ENCODE peak calls at places on chromosomes 13 and 19, in nine cellular contexts. G, M, P, R, J, D, S, L and N are unnamed samples.
A peak's percentile ranks its signal among the peaks of the same experiment; 100 is the strongest.

GRCh38 chr19:7730286-7731217 is 1.4 kb downstream of the CLEC4G start:
- DNase-seq in G (no peak), L (no peak), D (no peak), M (no peak), P (no peak), R (no peak), J (no peak), S (no peak), N (no peak)

GRCh38 chr19:35027851-35028599 is 2.2 kb upstream of the SCN1B start:
- DNase-seq in R (peak; percentile 68), D (no peak), L (no peak), M (no peak), J (no peak), P (no peak), G (no peak), S (no peak), N (no peak)

GRCh38 chr19:7515471-7516226 is at the start of gene ZNF358:
- DNase-seq in J (peak; percentile 23), P (no peak), S (no peak), R (peak; percentile 74), D (peak; percentile 68), L (no peak), G (peak; percentile 95), M (no peak), N (peak; percentile 80)

GRCh38 chr13:67299731-67300130 is 69.6 kb upstream of the PCDH9 start:
- DNase-seq in R (peak; percentile 15), D (no peak), L (no peak), J (no peak), G (no peak), S (no peak), P (no peak), M (no peak), N (no peak)

GRCh38 chr19:42226886-42227285 is 6.8 kb downstream of the ZNF526 start:
- DNase-seq in D (no peak), M (no peak), J (no peak), G (no peak), L (no peak), S (no peak), R (no peak), P (no peak), N (no peak)

GRCh38 chr13:46170268-46170667 is 11.7 kb downstream of the LCP1 start:
- DNase-seq in J (no peak), S (no peak), G (no peak), L (no peak), P (peak; percentile 39), M (no peak), D (no peak), R (no peak), N (no peak)

GRCh38 chr19:45125975-45126493 is 33.1 kb downstream of the PPP1R37 start:
- DNase-seq in G (peak; percentile 46), M (peak; percentile 73), J (peak; percentile 41), P (peak; percentile 50), R (peak; percentile 20), S (peak; percentile 21), L (peak; percentile 58), D (peak; percentile 60), N (peak; percentile 43)

GRCh38 chr13:31001647-31002046 is 69.2 kb downstream of the TEX26 start:
- DNase-seq in L (no peak), M (no peak), P (no peak), J (no peak), S (no peak), D (no peak), G (no peak), R (no peak), N (no peak)

GRCh38 chr19:3968556-3969434 is 2.1 kb downstream of the DAPK3 start:
- DNase-seq in M (peak; percentile 40), D (peak; percentile 90), G (no peak), J (no peak), S (no peak), L (no peak), R (peak; percentile 98), P (no peak), N (peak; percentile 82)

GRCh38 chr13:49812806-49813205 is 20.3 kb upstream of the KPNA3 start:
- DNase-seq in D (no peak), L (no peak), R (no peak), G (no peak), M (no peak), J (no peak), S (no peak), P (no peak), N (no peak)

GRCh38 chr19:28881616-28882015 is 331.3 kb downstream of the UQCRFS1 start:
- DNase-seq in R (no peak), L (no peak), J (no peak), D (no peak), P (no peak), G (no peak), S (no peak), M (peak; percentile 5), N (no peak)

GRCh38 chr19:12913011-12913561 is 6.0 kb downstream of the SYCE2 start:
- DNase-seq in M (no peak), P (no peak), J (no peak), D (no peak), R (peak; percentile 72), S (no peak), L (no peak), G (no peak), N (peak; percentile 96)

GRCh38 chr19:33426621-33427475 is 53.3 kb downstream of the CEBPG start:
- DNase-seq in G (no peak), L (no peak), D (no peak), S (no peak), P (no peak), J (no peak), M (no peak), R (no peak), N (no peak)

GRCh38 chr13:82772802-82773201 is 1109.5 kb downstream of the SLITRK1 start:
- DNase-seq in R (peak; percentile 57), G (no peak), M (no peak), S (no peak), P (no peak), J (no peak), L (no peak), D (no peak), N (no peak)

GRCh38 chr13:40812724-40813445 is 23.5 kb downstream of the SLC25A15 start:
- DNase-seq in M (no peak), S (no peak), J (no peak), L (no peak), P (no peak), R (no peak), D (no peak), G (no peak), N (no peak)

GRCh38 chr13:79271616-79272015 is 134.4 kb downstream of the RBM26 start:
- DNase-seq in S (no peak), R (no peak), L (no peak), P (no peak), M (no peak), J (no peak), G (no peak), D (no peak), N (no peak)

GRCh38 chr19:2774953-2775555 is 8.0 kb downstream of the SGTA start:
- DNase-seq in S (no peak), P (no peak), M (no peak), R (no peak), D (no peak), L (no peak), J (no peak), G (no peak), N (no peak)

GRCh38 chr13:113427562-113428468 is 25.5 kb downstream of the ADPRHL1 start:
- DNase-seq in M (no peak), D (no peak), L (no peak), G (no peak), S (no peak), R (peak; percentile 75), P (no peak), J (no peak), N (no peak)

GRCh38 chr13:32228330-32229041 is 86.7 kb downstream of the ZAR1L start:
- DNase-seq in P (no peak), S (no peak), D (no peak), G (no peak), J (no peak), R (no peak), L (no peak), M (no peak), N (peak; percentile 81)

GRCh38 chr19:16070366-16070990 is 5.8 kb upstream of the TPM4 start:
- DNase-seq in M (no peak), G (peak; percentile 86), S (no peak), D (peak; percentile 88), R (no peak), L (peak; percentile 77), J (peak; percentile 67), P (peak; percentile 94), N (no peak)

GRCh38 chr19:34481861-34482379 is 362 bp downstream of the WTIP start:
- DNase-seq in G (peak; percentile 56), L (no peak), J (no peak), M (no peak), R (no peak), S (no peak), P (no peak), D (no peak), N (no peak)

GRCh38 chr19:17779281-17779930 is 15.5 kb upstream of the B3GNT3 start:
- DNase-seq in P (no peak), R (peak; percentile 36), S (no peak), J (no peak), D (peak; percentile 79), G (no peak), L (no peak), M (peak; percentile 62), N (no peak)

GRCh38 chr19:43725468-43725867 is 9.6 kb downstream of the IRGC start:
- DNase-seq in M (no peak), D (no peak), R (no peak), L (no peak), S (no peak), J (no peak), P (no peak), G (peak; percentile 66), N (no peak)

GRCh38 chr19:54448037-54448773 is 794 bp upstream of the LENG8 start:
- DNase-seq in M (peak; percentile 51), L (no peak), R (peak; percentile 52), S (peak; percentile 33), G (no peak), D (peak; percentile 63), J (no peak), P (no peak), N (no peak)

GRCh38 chr13:27922974-27923612 is 3.3 kb downstream of the PDX1 start:
- DNase-seq in R (no peak), M (no peak), G (no peak), J (no peak), D (no peak), S (no peak), L (no peak), P (no peak), N (no peak)

GRCh38 chr13:104473936-104474335 is 1407.7 kb upstream of the SLC10A2 start:
- DNase-seq in L (no peak), J (no peak), S (no peak), M (no peak), R (no peak), P (no peak), G (no peak), D (no peak), N (no peak)

GRCh38 chr13:92991687-92992086 is 234.9 kb upstream of the GPC6 start:
- DNase-seq in J (no peak), R (peak; percentile 35), G (no peak), M (no peak), P (no peak), D (no peak), S (no peak), L (no peak), N (no peak)

GRCh38 chr13:37534181-37534580 is 64.4 kb downstream of the POSTN start:
- DNase-seq in D (no peak), S (no peak), M (no peak), G (no peak), L (no peak), J (no peak), P (no peak), R (peak; percentile 24), N (no peak)

GRCh38 chr19:15144046-15144646 is 36.9 kb downstream of the SYDE1 start:
- DNase-seq in G (no peak), R (no peak), L (no peak), J (no peak), D (no peak), P (no peak), S (no peak), M (no peak), N (no peak)

GRCh38 chr13:84574851-84575250 is 692.6 kb upstream of the SLITRK1 start:
- DNase-seq in R (peak; percentile 15), M (peak; percentile 24), L (no peak), S (no peak), J (no peak), P (no peak), D (no peak), G (no peak), N (no peak)

GRCh38 chr13:113837554-113838355 is 26.1 kb downstream of the GAS6 start:
- DNase-seq in G (no peak), M (no peak), P (no peak), R (peak; percentile 99), S (no peak), L (no peak), J (no peak), D (peak; percentile 90), N (peak; percentile 71)